ENCODE peak calls at places on chromosomes 5 and 9, in six cellular contexts. One of them, this sample, is unnamed. For H3K4me1, the result is how much of the 10 kb centered on the place peaks cover.

GRCh38 chr9:94971378-94972131 is 245.1 kb downstream of the AOPEP start:
- DNase-seq in uterus: no peak
- DNase-seq in PC-3: no peak
- DNase-seq in endothelial cell of umbilical vein: no peak
- DNase-seq in astrocyte: no peak
- DNase-seq in cardiac muscle cell: peak
- DNase-seq in this sample: no peak

GRCh38 chr9:2260401-2261306 is 245.5 kb downstream of the SMARCA2 start:
- DNase-seq in uterus: no peak
- DNase-seq in astrocyte: peak
- DNase-seq in PC-3: peak
- DNase-seq in endothelial cell of umbilical vein: peak
- DNase-seq in cardiac muscle cell: peak
- DNase-seq in this sample: no peak

GRCh38 chr9:131111186-131111853 is 14.1 kb upstream of the NUP214 start:
- DNase-seq in endothelial cell of umbilical vein: no peak
- DNase-seq in astrocyte: no peak
- DNase-seq in cardiac muscle cell: no peak
- DNase-seq in uterus: no peak
- DNase-seq in PC-3: no peak
- DNase-seq in this sample: no peak

GRCh38 chr5:370311-370958 is 48.9 kb downstream of the AHRR start:
- DNase-seq in PC-3: no peak
- DNase-seq in cardiac muscle cell: no peak
- DNase-seq in astrocyte: no peak
- DNase-seq in uterus: no peak
- DNase-seq in endothelial cell of umbilical vein: no peak
- DNase-seq in this sample: no peak

GRCh38 chr9:73615557-73615956 is 463.9 kb downstream of the ANXA1 start:
- DNase-seq in endothelial cell of umbilical vein: no peak
- DNase-seq in uterus: no peak
- DNase-seq in cardiac muscle cell: no peak
- DNase-seq in PC-3: no peak
- DNase-seq in astrocyte: no peak
- DNase-seq in this sample: no peak

GRCh38 chr5:39440964-39441363 is 16.2 kb upstream of the DAB2 start:
- DNase-seq in astrocyte: no peak
- DNase-seq in endothelial cell of umbilical vein: peak
- DNase-seq in uterus: no peak
- DNase-seq in cardiac muscle cell: no peak
- DNase-seq in PC-3: no peak
- DNase-seq in this sample: no peak

GRCh38 chr9:91948061-91948422 is 2.0 kb downstream of the ROR2 start:
- DNase-seq in endothelial cell of umbilical vein: no peak
- DNase-seq in PC-3: no peak
- DNase-seq in astrocyte: no peak
- DNase-seq in cardiac muscle cell: peak
- DNase-seq in uterus: no peak
- DNase-seq in this sample: no peak

GRCh38 chr5:160260881-160261815 is 31.8 kb downstream of the FABP6 start:
- DNase-seq in PC-3: peak
- DNase-seq in astrocyte: peak
- DNase-seq in endothelial cell of umbilical vein: peak
- DNase-seq in uterus: no peak
- DNase-seq in cardiac muscle cell: peak
- DNase-seq in this sample: no peak

GRCh38 chr5:34535433-34535832 is 120.7 kb upstream of the RAI14 start:
- DNase-seq in PC-3: no peak
- DNase-seq in astrocyte: peak
- DNase-seq in endothelial cell of umbilical vein: no peak
- DNase-seq in cardiac muscle cell: peak
- DNase-seq in uterus: no peak
- DNase-seq in this sample: no peak

GRCh38 chr9:76904661-76905457 is 1.1 kb downstream of the PRUNE2 start:
- DNase-seq in PC-3: no peak
- DNase-seq in uterus: no peak
- DNase-seq in cardiac muscle cell: no peak
- DNase-seq in endothelial cell of umbilical vein: no peak
- DNase-seq in astrocyte: no peak
- DNase-seq in this sample: no peak

GRCh38 chr5:79544136-79544535 is 30.2 kb upstream of the HOMER1 start:
- DNase-seq in astrocyte: no peak
- DNase-seq in endothelial cell of umbilical vein: no peak
- DNase-seq in cardiac muscle cell: peak
- DNase-seq in uterus: no peak
- DNase-seq in PC-3: no peak
- DNase-seq in this sample: no peak

GRCh38 chr5:120913396-120913795 is 449.3 kb downstream of the PRR16 start:
- DNase-seq in endothelial cell of umbilical vein: no peak
- DNase-seq in cardiac muscle cell: no peak
- DNase-seq in PC-3: no peak
- DNase-seq in uterus: no peak
- DNase-seq in astrocyte: no peak
- DNase-seq in this sample: no peak

DNA sequence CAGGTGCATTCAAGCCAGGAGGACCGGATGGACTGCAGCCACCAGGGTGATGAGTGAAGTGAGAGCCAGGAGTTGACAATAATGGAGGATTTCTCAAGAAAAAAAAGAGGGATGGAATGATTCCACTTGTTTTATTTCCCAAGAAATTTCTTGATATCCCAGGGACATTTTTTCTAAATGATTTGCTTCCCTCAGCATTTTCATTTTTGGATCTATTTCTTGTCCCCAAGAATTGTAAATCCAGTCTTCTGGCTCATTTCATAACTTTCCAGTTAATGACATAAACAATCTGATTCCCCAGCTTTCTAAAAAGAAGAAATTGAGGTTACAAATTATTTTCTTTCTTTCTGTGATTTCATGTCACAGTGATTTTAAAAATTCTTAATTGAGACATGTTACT is 446.5 kb downstream of the PRR16 start:
- DNase-seq in PC-3: no peak
- DNase-seq in endothelial cell of umbilical vein: no peak
- DNase-seq in cardiac muscle cell: no peak
- DNase-seq in uterus: no peak
- DNase-seq in astrocyte: no peak
- DNase-seq in this sample: no peak
- H3K27ac ChIP-seq in PC-3: no peak
- H3K27ac ChIP-seq in endothelial cell of umbilical vein: no peak
- H3K27ac ChIP-seq in cardiac muscle cell: no peak
- H3K27ac ChIP-seq in uterus: no peak
- H3K27ac ChIP-seq in astrocyte: no peak
- H3K27ac ChIP-seq in this sample: no peak

GRCh38 chr5:170338933-170339779 is 41.6 kb upstream of the LCP2 start:
- DNase-seq in uterus: no peak
- DNase-seq in PC-3: no peak
- DNase-seq in astrocyte: no peak
- DNase-seq in cardiac muscle cell: no peak
- DNase-seq in endothelial cell of umbilical vein: no peak
- DNase-seq in this sample: peak
- H3K4me1 ChIP-seq in uterus: under half
- H3K4me1 ChIP-seq in PC-3: under half
- H3K4me1 ChIP-seq in astrocyte: under half
- H3K4me1 ChIP-seq in cardiac muscle cell: under half
- H3K4me1 ChIP-seq in endothelial cell of umbilical vein: under half
- H3K4me1 ChIP-seq in this sample: half or more

GRCh38 chr5:82910905-82911304 is 166.3 kb downstream of the TMEM167A start:
- DNase-seq in endothelial cell of umbilical vein: no peak
- DNase-seq in cardiac muscle cell: peak
- DNase-seq in PC-3: no peak
- DNase-seq in astrocyte: peak
- DNase-seq in uterus: no peak
- DNase-seq in this sample: no peak
- H3K27ac ChIP-seq in endothelial cell of umbilical vein: no peak
- H3K27ac ChIP-seq in cardiac muscle cell: no peak
- H3K27ac ChIP-seq in PC-3: no peak
- H3K27ac ChIP-seq in astrocyte: no peak
- H3K27ac ChIP-seq in uterus: no peak
- H3K27ac ChIP-seq in this sample: no peak

GRCh38 chr9:129778469-129778868 is 24.5 kb upstream of the TOR1B start:
- DNase-seq in astrocyte: no peak
- DNase-seq in endothelial cell of umbilical vein: no peak
- DNase-seq in uterus: no peak
- DNase-seq in PC-3: peak
- DNase-seq in cardiac muscle cell: no peak
- DNase-seq in this sample: no peak

GRCh38 chr9:129776566-129776937 is 23.7 kb upstream of the PTGES start:
- DNase-seq in cardiac muscle cell: peak
- DNase-seq in endothelial cell of umbilical vein: no peak
- DNase-seq in uterus: peak
- DNase-seq in astrocyte: peak
- DNase-seq in PC-3: no peak
- DNase-seq in this sample: no peak

GRCh38 chr9:129777769-129778130 is 24.9 kb upstream of the PTGES start:
- DNase-seq in astrocyte: no peak
- DNase-seq in PC-3: no peak
- DNase-seq in cardiac muscle cell: no peak
- DNase-seq in uterus: no peak
- DNase-seq in endothelial cell of umbilical vein: no peak
- DNase-seq in this sample: no peak

GRCh38 chr9:129775443-129775842 is 22.6 kb upstream of the PTGES start:
- DNase-seq in astrocyte: no peak
- DNase-seq in uterus: no peak
- DNase-seq in PC-3: no peak
- DNase-seq in cardiac muscle cell: no peak
- DNase-seq in endothelial cell of umbilical vein: no peak
- DNase-seq in this sample: no peak

DNA sequence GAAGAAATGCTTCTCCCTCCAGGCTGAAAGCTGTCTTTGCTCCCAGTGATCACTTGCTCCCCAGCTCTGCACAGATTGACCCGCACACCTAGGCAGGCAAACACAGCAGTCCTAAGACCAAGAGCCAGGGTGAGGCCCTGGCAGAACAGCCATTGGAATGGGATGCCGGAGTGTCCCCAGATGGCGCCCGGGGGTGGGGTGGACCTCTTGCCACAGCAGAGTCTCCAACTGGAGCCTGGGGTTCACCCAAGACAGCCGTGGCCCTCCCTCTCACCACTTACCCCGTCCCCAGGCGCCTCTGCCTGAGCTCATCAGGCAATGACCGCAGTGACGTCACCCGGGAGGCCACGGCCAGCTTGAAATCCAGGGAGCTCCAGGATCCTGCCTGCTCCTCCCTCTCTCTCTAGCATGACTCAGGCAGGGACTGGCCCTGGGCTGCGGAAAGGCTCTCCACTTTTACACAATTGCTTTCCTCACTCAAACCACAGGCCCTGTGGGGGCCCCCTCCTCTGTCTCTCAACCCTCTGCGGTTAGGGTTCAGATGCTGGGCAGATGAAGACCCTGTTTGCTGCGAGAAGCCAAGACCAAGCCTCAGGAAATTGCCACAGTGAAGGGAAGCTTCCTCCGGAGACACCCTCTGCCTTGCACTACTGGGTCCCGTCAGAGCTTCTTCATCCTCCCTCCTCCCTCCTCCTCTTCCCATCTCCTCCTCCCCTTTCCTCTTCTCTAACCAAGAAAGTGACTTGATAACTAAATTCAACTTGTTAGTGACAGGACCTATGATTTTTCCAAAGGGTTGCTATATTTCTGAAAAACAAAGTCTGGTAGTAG is 24.3 kb upstream of the PTGES start:
- DNase-seq in uterus: peak
- DNase-seq in endothelial cell of umbilical vein: peak
- DNase-seq in cardiac muscle cell: peak
- DNase-seq in PC-3: peak
- DNase-seq in astrocyte: peak
- DNase-seq in this sample: peak
- H3K4me1 ChIP-seq in uterus: under half
- H3K4me1 ChIP-seq in endothelial cell of umbilical vein: under half
- H3K4me1 ChIP-seq in cardiac muscle cell: under half
- H3K4me1 ChIP-seq in PC-3: under half
- H3K4me1 ChIP-seq in astrocyte: under half
- H3K4me1 ChIP-seq in this sample: under half

This sample was measured in CD4-positive, alpha-beta memory T cell.